ENCODE peak calls at places on chromosomes 6 and 20, in seven cellular contexts. One of them, this sample, is unnamed.

GRCh38 chr6:150228067-150228733 is 85.4 kb downstream of the PPP1R14C start:
- DNase-seq in lower lobe of right lung: no peak
- DNase-seq in HL-60: no peak
- DNase-seq in naive thymus-derived CD8-positive, alpha-beta T cell: no peak
- DNase-seq in H9: no peak
- DNase-seq in stimulated activated naive B cell treated with anti-CD40 and anti-IgM and Interleukin-4, amounts not matched to agents 10 μg/mL and 1 μg/mL and 100 μg/mL, for 72 hours: no peak
- DNase-seq in CD4-positive, alpha-beta memory T cell: no peak
- DNase-seq in this sample: no peak

GRCh38 chr20:38246357-38247165 is 14.0 kb downstream of the KIAA1755 start:
- DNase-seq in lower lobe of right lung: no peak
- DNase-seq in HL-60: no peak
- DNase-seq in naive thymus-derived CD8-positive, alpha-beta T cell: no peak
- DNase-seq in H9: no peak
- DNase-seq in stimulated activated naive B cell treated with anti-CD40 and anti-IgM and Interleukin-4, amounts not matched to agents 10 μg/mL and 1 μg/mL and 100 μg/mL, for 72 hours: no peak
- DNase-seq in CD4-positive, alpha-beta memory T cell: no peak
- DNase-seq in this sample: no peak

GRCh38 chr6:166751051-166751595 is 124.1 kb upstream of the RPS6KA2 start:
- DNase-seq in lower lobe of right lung: no peak
- DNase-seq in HL-60: no peak
- DNase-seq in naive thymus-derived CD8-positive, alpha-beta T cell: no peak
- DNase-seq in H9: peak; percentile 69
- DNase-seq in stimulated activated naive B cell treated with anti-CD40 and anti-IgM and Interleukin-4, amounts not matched to agents 10 μg/mL and 1 μg/mL and 100 μg/mL, for 72 hours: peak; percentile 70
- DNase-seq in CD4-positive, alpha-beta memory T cell: no peak
- DNase-seq in this sample: no peak

GRCh38 chr6:7241709-7242645 is 71.0 kb downstream of the SSR1 start:
- DNase-seq in lower lobe of right lung: peak; percentile 41
- DNase-seq in HL-60: no peak
- DNase-seq in naive thymus-derived CD8-positive, alpha-beta T cell: no peak
- DNase-seq in H9: no peak
- DNase-seq in stimulated activated naive B cell treated with anti-CD40 and anti-IgM and Interleukin-4, amounts not matched to agents 10 μg/mL and 1 μg/mL and 100 μg/mL, for 72 hours: no peak
- DNase-seq in CD4-positive, alpha-beta memory T cell: no peak
- DNase-seq in this sample: no peak

GRCh38 chr6:74137910-74138309 is 441.9 kb downstream of the CD109 start:
- DNase-seq in lower lobe of right lung: no peak
- DNase-seq in HL-60: no peak
- DNase-seq in naive thymus-derived CD8-positive, alpha-beta T cell: no peak
- DNase-seq in H9: no peak
- DNase-seq in stimulated activated naive B cell treated with anti-CD40 and anti-IgM and Interleukin-4, amounts not matched to agents 10 μg/mL and 1 μg/mL and 100 μg/mL, for 72 hours: no peak
- DNase-seq in CD4-positive, alpha-beta memory T cell: no peak
- DNase-seq in this sample: peak; percentile 46

GRCh38 chr20:49268600-49269365 is 9.1 kb downstream of the ZNFX1 start:
- DNase-seq in lower lobe of right lung: no peak
- DNase-seq in HL-60: no peak
- DNase-seq in naive thymus-derived CD8-positive, alpha-beta T cell: no peak
- DNase-seq in H9: no peak
- DNase-seq in stimulated activated naive B cell treated with anti-CD40 and anti-IgM and Interleukin-4, amounts not matched to agents 10 μg/mL and 1 μg/mL and 100 μg/mL, for 72 hours: no peak
- DNase-seq in CD4-positive, alpha-beta memory T cell: no peak
- DNase-seq in this sample: no peak

GRCh38 chr6:135642912-135643311 is 145.4 kb upstream of the AHI1 start:
- DNase-seq in lower lobe of right lung: no peak
- DNase-seq in HL-60: no peak
- DNase-seq in naive thymus-derived CD8-positive, alpha-beta T cell: no peak
- DNase-seq in H9: no peak
- DNase-seq in stimulated activated naive B cell treated with anti-CD40 and anti-IgM and Interleukin-4, amounts not matched to agents 10 μg/mL and 1 μg/mL and 100 μg/mL, for 72 hours: no peak
- DNase-seq in CD4-positive, alpha-beta memory T cell: no peak
- DNase-seq in this sample: no peak

GRCh38 chr20:35539756-35540212 is 2.1 kb upstream of the ERGIC3 start:
- DNase-seq in lower lobe of right lung: peak; percentile 66
- DNase-seq in HL-60: no peak
- DNase-seq in naive thymus-derived CD8-positive, alpha-beta T cell: no peak
- DNase-seq in H9: peak; percentile 94
- DNase-seq in stimulated activated naive B cell treated with anti-CD40 and anti-IgM and Interleukin-4, amounts not matched to agents 10 μg/mL and 1 μg/mL and 100 μg/mL, for 72 hours: peak; percentile 59
- DNase-seq in CD4-positive, alpha-beta memory T cell: no peak
- DNase-seq in this sample: no peak

GRCh38 chr6:54916858-54917257 is 70.3 kb downstream of the FAM83B start:
- DNase-seq in lower lobe of right lung: no peak
- DNase-seq in HL-60: no peak
- DNase-seq in naive thymus-derived CD8-positive, alpha-beta T cell: no peak
- DNase-seq in H9: no peak
- DNase-seq in stimulated activated naive B cell treated with anti-CD40 and anti-IgM and Interleukin-4, amounts not matched to agents 10 μg/mL and 1 μg/mL and 100 μg/mL, for 72 hours: no peak
- DNase-seq in CD4-positive, alpha-beta memory T cell: no peak
- DNase-seq in this sample: peak; percentile 42

GRCh38 chr6:40441132-40441531 is 146.0 kb downstream of the LRFN2 start:
- DNase-seq in lower lobe of right lung: no peak
- DNase-seq in HL-60: no peak
- DNase-seq in naive thymus-derived CD8-positive, alpha-beta T cell: no peak
- DNase-seq in H9: no peak
- DNase-seq in stimulated activated naive B cell treated with anti-CD40 and anti-IgM and Interleukin-4, amounts not matched to agents 10 μg/mL and 1 μg/mL and 100 μg/mL, for 72 hours: no peak
- DNase-seq in CD4-positive, alpha-beta memory T cell: no peak
- DNase-seq in this sample: no peak

GRCh38 chr6:101666256-101666655 is 272.7 kb downstream of the GRIK2 start:
- DNase-seq in lower lobe of right lung: no peak
- DNase-seq in HL-60: no peak
- DNase-seq in naive thymus-derived CD8-positive, alpha-beta T cell: no peak
- DNase-seq in H9: no peak
- DNase-seq in stimulated activated naive B cell treated with anti-CD40 and anti-IgM and Interleukin-4, amounts not matched to agents 10 μg/mL and 1 μg/mL and 100 μg/mL, for 72 hours: no peak
- DNase-seq in CD4-positive, alpha-beta memory T cell: no peak
- DNase-seq in this sample: peak; percentile 31

GRCh38 chr6:7087491-7087979 is 20.2 kb upstream of the RREB1 start:
- DNase-seq in lower lobe of right lung: no peak
- DNase-seq in HL-60: no peak
- DNase-seq in naive thymus-derived CD8-positive, alpha-beta T cell: no peak
- DNase-seq in H9: no peak
- DNase-seq in stimulated activated naive B cell treated with anti-CD40 and anti-IgM and Interleukin-4, amounts not matched to agents 10 μg/mL and 1 μg/mL and 100 μg/mL, for 72 hours: no peak
- DNase-seq in CD4-positive, alpha-beta memory T cell: no peak
- DNase-seq in this sample: no peak

GRCh38 chr6:97438011-97438671 is 155.1 kb upstream of the MMS22L start:
- DNase-seq in lower lobe of right lung: no peak
- DNase-seq in HL-60: no peak
- DNase-seq in naive thymus-derived CD8-positive, alpha-beta T cell: no peak
- DNase-seq in H9: no peak
- DNase-seq in stimulated activated naive B cell treated with anti-CD40 and anti-IgM and Interleukin-4, amounts not matched to agents 10 μg/mL and 1 μg/mL and 100 μg/mL, for 72 hours: no peak
- DNase-seq in CD4-positive, alpha-beta memory T cell: no peak
- DNase-seq in this sample: no peak

GRCh38 chr6:4451101-4451500 is 315.7 kb upstream of the ECI2 start:
- DNase-seq in lower lobe of right lung: no peak
- DNase-seq in HL-60: no peak
- DNase-seq in naive thymus-derived CD8-positive, alpha-beta T cell: no peak
- DNase-seq in H9: no peak
- DNase-seq in stimulated activated naive B cell treated with anti-CD40 and anti-IgM and Interleukin-4, amounts not matched to agents 10 μg/mL and 1 μg/mL and 100 μg/mL, for 72 hours: no peak
- DNase-seq in CD4-positive, alpha-beta memory T cell: no peak
- DNase-seq in this sample: no peak

GRCh38 chr6:64505312-64505711 is 869.7 kb downstream of the PHF3 start:
- DNase-seq in lower lobe of right lung: no peak
- DNase-seq in HL-60: no peak
- DNase-seq in naive thymus-derived CD8-positive, alpha-beta T cell: no peak
- DNase-seq in H9: peak; percentile 66
- DNase-seq in stimulated activated naive B cell treated with anti-CD40 and anti-IgM and Interleukin-4, amounts not matched to agents 10 μg/mL and 1 μg/mL and 100 μg/mL, for 72 hours: no peak
- DNase-seq in CD4-positive, alpha-beta memory T cell: no peak
- DNase-seq in this sample: no peak

GRCh38 chr6:12749531-12750379 is 33.2 kb downstream of the PHACTR1 start:
- DNase-seq in lower lobe of right lung: no peak
- DNase-seq in HL-60: no peak
- DNase-seq in naive thymus-derived CD8-positive, alpha-beta T cell: no peak
- DNase-seq in H9: peak; percentile 83
- DNase-seq in stimulated activated naive B cell treated with anti-CD40 and anti-IgM and Interleukin-4, amounts not matched to agents 10 μg/mL and 1 μg/mL and 100 μg/mL, for 72 hours: no peak
- DNase-seq in CD4-positive, alpha-beta memory T cell: no peak
- DNase-seq in this sample: no peak

GRCh38 chr20:32077192-32077591 is 25.1 kb downstream of the HCK start:
- DNase-seq in lower lobe of right lung: no peak
- DNase-seq in HL-60: peak; percentile 48
- DNase-seq in naive thymus-derived CD8-positive, alpha-beta T cell: no peak
- DNase-seq in H9: no peak
- DNase-seq in stimulated activated naive B cell treated with anti-CD40 and anti-IgM and Interleukin-4, amounts not matched to agents 10 μg/mL and 1 μg/mL and 100 μg/mL, for 72 hours: no peak
- DNase-seq in CD4-positive, alpha-beta memory T cell: no peak
- DNase-seq in this sample: no peak

GRCh38 chr6:129684323-129684884 is 25.6 kb downstream of the ARHGAP18 start:
- DNase-seq in lower lobe of right lung: no peak
- DNase-seq in HL-60: no peak
- DNase-seq in naive thymus-derived CD8-positive, alpha-beta T cell: no peak
- DNase-seq in H9: no peak
- DNase-seq in stimulated activated naive B cell treated with anti-CD40 and anti-IgM and Interleukin-4, amounts not matched to agents 10 μg/mL and 1 μg/mL and 100 μg/mL, for 72 hours: no peak
- DNase-seq in CD4-positive, alpha-beta memory T cell: no peak
- DNase-seq in this sample: no peak

GRCh38 chr6:79894939-79895338 is 52.4 kb downstream of the ELOVL4 start:
- DNase-seq in lower lobe of right lung: no peak
- DNase-seq in HL-60: no peak
- DNase-seq in naive thymus-derived CD8-positive, alpha-beta T cell: no peak
- DNase-seq in H9: no peak
- DNase-seq in stimulated activated naive B cell treated with anti-CD40 and anti-IgM and Interleukin-4, amounts not matched to agents 10 μg/mL and 1 μg/mL and 100 μg/mL, for 72 hours: no peak
- DNase-seq in CD4-positive, alpha-beta memory T cell: no peak
- DNase-seq in this sample: no peak

GRCh38 chr20:49558826-49559225 is 9.1 kb downstream of the PTGIS start:
- DNase-seq in lower lobe of right lung: no peak
- DNase-seq in HL-60: no peak
- DNase-seq in naive thymus-derived CD8-positive, alpha-beta T cell: no peak
- DNase-seq in H9: no peak
- DNase-seq in stimulated activated naive B cell treated with anti-CD40 and anti-IgM and Interleukin-4, amounts not matched to agents 10 μg/mL and 1 μg/mL and 100 μg/mL, for 72 hours: no peak
- DNase-seq in CD4-positive, alpha-beta memory T cell: no peak
- DNase-seq in this sample: no peak

GRCh38 chr6:26195924-26196845 is 109.0 kb downstream of the HFE start:
- DNase-seq in lower lobe of right lung: no peak
- DNase-seq in HL-60: peak; percentile 26
- DNase-seq in naive thymus-derived CD8-positive, alpha-beta T cell: no peak
- DNase-seq in H9: no peak
- DNase-seq in stimulated activated naive B cell treated with anti-CD40 and anti-IgM and Interleukin-4, amounts not matched to agents 10 μg/mL and 1 μg/mL and 100 μg/mL, for 72 hours: no peak
- DNase-seq in CD4-positive, alpha-beta memory T cell: peak; percentile 53
- DNase-seq in this sample: no peak

GRCh38 chr6:3984494-3984893 is 94.4 kb downstream of the FAM217A start:
- DNase-seq in lower lobe of right lung: no peak
- DNase-seq in HL-60: no peak
- DNase-seq in naive thymus-derived CD8-positive, alpha-beta T cell: no peak
- DNase-seq in H9: no peak
- DNase-seq in stimulated activated naive B cell treated with anti-CD40 and anti-IgM and Interleukin-4, amounts not matched to agents 10 μg/mL and 1 μg/mL and 100 μg/mL, for 72 hours: no peak
- DNase-seq in CD4-positive, alpha-beta memory T cell: no peak
- DNase-seq in this sample: no peak

GRCh38 chr6:118648866-118649554 is 2.4 kb downstream of the CEP85L start:
- DNase-seq in lower lobe of right lung: no peak
- DNase-seq in HL-60: no peak
- DNase-seq in naive thymus-derived CD8-positive, alpha-beta T cell: no peak
- DNase-seq in H9: no peak
- DNase-seq in stimulated activated naive B cell treated with anti-CD40 and anti-IgM and Interleukin-4, amounts not matched to agents 10 μg/mL and 1 μg/mL and 100 μg/mL, for 72 hours: no peak
- DNase-seq in CD4-positive, alpha-beta memory T cell: no peak
- DNase-seq in this sample: no peak